ENCODE peak calls at places on chromosome 1, in five cellular contexts. B is fibroblast of pulmonary artery, Y is heart right ventricle, P is GM12864, U is WTC11. A is an unnamed sample.

GRCh38 chr1:227734546-227734857 is 600 bp downstream of the JMJD4 start:
- DNase-seq in B (no peak), Y (no peak), P (no peak), U (no peak), A (no peak)

GRCh38 chr1:243287652-243288051 is 31.8 kb downstream of the SDCCAG8 start:
- DNase-seq in B (peak), Y (no peak), P (peak), U (no peak), A (no peak)

GRCh38 chr1:44801491-44802305 is 1.5 kb downstream of the PLK3 start:
- DNase-seq in B (no peak), Y (no peak), P (no peak), U (no peak), A (no peak)

GRCh38 chr1:207752456-207753132 is 740 bp downstream of the CD46 start:
- DNase-seq in B (peak), Y (peak), P (no peak), U (peak), A (peak)

GRCh38 chr1:185539277-185539943 is 194.8 kb upstream of the HMCN1 start:
- DNase-seq in B (no peak), Y (no peak), P (no peak), U (no peak), A (no peak)

GRCh38 chr1:30106125-30106524 is 617.3 kb downstream of the MATN1 start:
- DNase-seq in B (peak), Y (no peak), P (no peak), U (peak), A (peak)

GRCh38 chr1:216422821-216423529 is at the start of gene USH2A:
- DNase-seq in B (no peak), Y (no peak), P (no peak), U (peak), A (peak)

GRCh38 chr1:193769609-193770008 is 583.2 kb upstream of the B3GALT2 start:
- DNase-seq in B (no peak), Y (no peak), P (no peak), U (no peak), A (no peak)

GRCh38 chr1:64973061-64973647 is 6.8 kb upstream of the JAK1 start:
- DNase-seq in B (no peak), Y (no peak), P (no peak), U (no peak), A (no peak)

GRCh38 chr1:36175137-36176095 is 19.5 kb downstream of the MAP7D1 start:
- DNase-seq in B (peak), Y (peak), P (no peak), U (no peak), A (no peak)

DNA sequence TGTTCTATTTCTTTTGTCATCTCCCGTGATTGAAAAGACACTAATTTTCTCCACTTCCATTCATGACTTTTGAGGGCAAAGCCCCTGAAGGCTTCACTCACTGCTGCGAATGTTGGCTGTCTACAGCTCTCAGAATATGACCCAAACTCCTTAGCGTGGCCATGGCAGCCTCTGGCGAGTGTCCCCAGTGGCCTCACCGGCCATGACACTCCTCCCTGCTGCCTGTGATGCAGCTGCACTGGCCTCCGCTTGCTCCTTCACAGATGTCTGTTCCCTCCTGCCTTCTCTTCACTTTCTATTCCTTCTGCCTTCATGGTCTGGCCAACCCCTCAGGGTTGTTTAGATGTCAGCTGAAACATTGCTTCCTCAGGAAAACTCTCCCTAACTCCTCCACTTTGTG is 30.8 kb upstream of the PTPRF start:
- DNase-seq in B (no peak), Y (no peak), P (no peak), U (no peak), A (no peak)
- TF ChIP-seq CTCF in B (no peak), Y (no peak), P (no peak), U (no peak), A (no peak)

DNA sequence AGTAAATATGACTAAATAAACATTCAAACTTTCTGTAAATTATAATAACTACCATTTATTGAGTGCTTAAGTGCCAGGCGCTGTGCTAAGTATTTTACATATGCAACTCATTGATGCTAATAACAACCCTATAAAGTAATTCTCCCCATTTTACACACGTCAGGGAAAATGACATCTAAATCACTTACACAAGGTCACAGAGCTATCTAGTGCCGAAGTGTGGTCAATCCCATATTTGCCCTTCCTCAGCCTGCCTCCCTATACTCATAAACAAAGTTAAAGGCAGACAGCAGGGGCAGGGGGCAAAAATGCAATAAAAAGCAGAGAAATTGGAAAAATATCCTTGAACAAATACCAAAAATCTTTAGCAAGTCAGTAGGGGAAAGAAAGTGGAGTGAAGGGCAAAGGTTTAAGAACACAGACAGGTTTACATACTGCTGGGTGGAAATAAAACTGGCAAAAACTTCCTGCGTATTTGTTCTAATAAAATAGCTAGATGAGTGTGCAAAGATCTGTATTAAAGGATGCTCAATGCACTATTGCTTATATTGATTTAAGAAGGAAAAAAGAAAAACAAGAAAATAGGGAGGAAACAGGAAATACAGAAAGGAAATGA is 72.8 kb downstream of the WDR64 start:
- DNase-seq in B (no peak), Y (no peak), P (no peak), U (no peak), A (no peak)
- TF ChIP-seq CTCF in B (no peak), Y (no peak), P (no peak), U (no peak), A (no peak)

GRCh38 chr1:234620272-234620711 is 10.3 kb upstream of the IRF2BP2 start:
- DNase-seq in B (no peak), Y (no peak), P (no peak), U (no peak), A (no peak)
- TF ChIP-seq CTCF in B (no peak), Y (no peak), P (no peak), U (no peak), A (no peak)

GRCh38 chr1:150619576-150620509 is 9.6 kb downstream of the ENSA start:
- DNase-seq in B (peak), Y (peak), P (no peak), U (no peak), A (no peak)
- TF ChIP-seq CTCF in B (peak), Y (peak), P (peak), U (no peak), A (no peak)

DNA sequence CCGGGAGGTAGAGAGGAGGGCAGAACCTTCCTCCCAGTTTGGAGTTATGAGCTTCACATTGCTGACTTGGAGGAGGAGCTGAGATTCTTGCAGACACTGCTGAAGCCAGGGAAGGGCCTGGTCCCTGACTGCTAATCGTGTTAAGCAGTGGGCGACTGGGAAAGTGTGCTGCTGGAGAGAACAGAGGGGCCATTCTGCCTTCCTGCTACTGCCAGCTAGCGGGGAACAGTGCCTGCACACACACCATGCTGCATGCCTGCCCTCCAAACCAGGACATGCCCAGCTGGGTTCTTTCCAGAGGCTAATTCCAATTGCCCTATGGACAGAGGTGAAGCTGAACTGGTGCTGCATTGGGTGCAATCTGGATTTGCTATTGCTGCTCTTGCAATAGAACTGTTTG is 281.4 kb downstream of the AJAP1 start:
- DNase-seq in B (no peak), Y (no peak), P (no peak), U (no peak), A (no peak)
- TF ChIP-seq CTCF in B (no peak), Y (no peak), P (no peak), U (no peak), A (no peak)

GRCh38 chr1:85605519-85606413 is 25.2 kb downstream of the CCN1 start:
- DNase-seq in B (no peak), Y (no peak), P (no peak), U (no peak), A (no peak)
- TF ChIP-seq CTCF in B (no peak), Y (peak), P (peak), U (no peak), A (no peak)

GRCh38 chr1:237769916-237770315 is 120.8 kb downstream of the ZP4 start:
- DNase-seq in B (no peak), Y (no peak), P (no peak), U (no peak), A (no peak)
- TF ChIP-seq CTCF in B (no peak), Y (no peak), P (no peak), U (no peak), A (no peak)

DNA sequence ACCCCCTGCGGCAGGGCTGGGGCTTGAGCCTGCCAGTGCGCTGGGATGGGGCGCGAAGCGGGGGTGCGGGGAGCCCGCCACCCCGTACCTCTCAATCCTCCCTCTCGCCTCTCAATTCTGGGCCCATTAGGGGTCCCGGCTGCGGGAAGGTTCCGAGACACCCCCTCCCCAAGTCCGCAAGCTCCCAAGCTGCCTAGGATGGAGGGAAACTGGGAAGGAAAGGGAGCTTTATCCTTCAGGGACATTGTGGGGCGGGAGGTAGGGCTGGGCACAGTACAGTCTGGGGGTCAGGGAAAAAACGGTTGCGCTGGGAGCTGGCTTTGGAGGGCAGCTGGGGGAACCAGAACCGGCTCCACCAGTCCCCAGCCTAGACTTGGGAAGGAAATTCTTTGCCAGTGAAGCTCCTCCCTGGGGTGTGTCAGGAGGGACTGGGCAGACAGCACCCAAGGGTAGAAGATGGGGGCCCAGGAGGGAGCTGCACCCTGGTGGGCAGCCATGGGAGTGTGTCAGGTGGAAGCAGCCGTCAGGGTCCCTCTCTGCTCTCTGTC is 904 bp downstream of the GJB3 start:
- DNase-seq in B (no peak), Y (no peak), P (no peak), U (no peak), A (no peak)
- TF ChIP-seq CTCF in B (no peak), Y (no peak), P (no peak), U (no peak), A (no peak)

GRCh38 chr1:145823565-145824498 is at the start of the genes POLR3C and RNF115:
- DNase-seq in B (peak), Y (peak), P (peak), U (peak), A (peak)
- TF ChIP-seq CTCF in B (no peak), Y (no peak), P (no peak), U (no peak), A (no peak)